ENCODE peak calls at places on chromosomes 11 and 22, in ten cellular contexts. Y, W, H, J, V, P, Z, R, K and E are unnamed samples.
A peak's percentile ranks its signal among the peaks of the same experiment; 100 is the strongest.

GRCh38 chr11:57197762-57198161 is 16.0 kb downstream of the LRRC55 start:
- DNase-seq in Y (no peak), W (no peak), H (no peak), J (no peak), V (no peak), P (no peak), Z (no peak), R (no peak), K (no peak), E (no peak)

GRCh38 chr22:18031670-18032454 is 7.5 kb upstream of the MICAL3 start:
- DNase-seq in Y (no peak), W (no peak), H (peak; percentile 59), J (peak; percentile 82), V (no peak), P (no peak), Z (no peak), R (no peak), K (peak; percentile 77), E (no peak)

GRCh38 chr22:45413368-45414211 is at the start of the genes RIBC2 and SMC1B:
- DNase-seq in Y (no peak), W (peak; percentile 38), H (peak; percentile 50), J (peak; percentile 87), V (peak; percentile 73), P (peak; percentile 83), Z (peak; percentile 64), R (peak; percentile 73), K (peak; percentile 39), E (peak; percentile 90)

GRCh38 chr22:40728731-40729189 is 49.5 kb downstream of the MCHR1 start:
- DNase-seq in Y (no peak), W (no peak), H (no peak), J (no peak), V (no peak), P (peak; percentile 50), Z (no peak), R (peak; percentile 50), K (no peak), E (peak; percentile 78)

GRCh38 chr22:44667829-44668189 is 34.2 kb upstream of the PRR5 start:
- DNase-seq in Y (peak; percentile 34), W (no peak), H (no peak), J (no peak), V (no peak), P (peak; percentile 89), Z (no peak), R (peak; percentile 52), K (no peak), E (no peak)

GRCh38 chr22:32265882-32266767 is 11.0 kb upstream of the SLC5A4 start:
- DNase-seq in Y (peak; percentile 67), W (peak; percentile 4), H (peak; percentile 72), J (peak; percentile 44), V (peak; percentile 71), P (peak; percentile 46), Z (peak; percentile 44), R (peak; percentile 63), K (peak; percentile 32), E (peak; percentile 11)

GRCh38 chr22:49517211-49517610 is 310.5 kb downstream of the BRD1 start:
- DNase-seq in Y (no peak), W (no peak), H (no peak), J (no peak), V (no peak), P (no peak), Z (no peak), R (no peak), K (no peak), E (no peak)

GRCh38 chr11:122107566-122107965 is 8.4 kb downstream of the BLID start:
- DNase-seq in Y (no peak), W (no peak), H (no peak), J (no peak), V (no peak), P (no peak), Z (no peak), R (no peak), K (no peak), E (no peak)

GRCh38 chr22:20422271-20422958 is 15.2 kb downstream of the SCARF2 start:
- DNase-seq in Y (no peak), W (no peak), H (peak; percentile 62), J (no peak), V (no peak), P (no peak), Z (no peak), R (no peak), K (peak; percentile 94), E (no peak)

GRCh38 chr11:13993096-13993760 is 30.7 kb downstream of the SPON1 start:
- DNase-seq in Y (no peak), W (no peak), H (no peak), J (no peak), V (no peak), P (no peak), Z (no peak), R (no peak), K (no peak), E (no peak)

GRCh38 chr11:105297463-105297862 is 157.9 kb upstream of the CARD18 start:
- DNase-seq in Y (no peak), W (no peak), H (no peak), J (no peak), V (no peak), P (no peak), Z (no peak), R (no peak), K (peak; percentile 8), E (no peak)

GRCh38 chr11:28833670-28834069 is 725.5 kb downstream of the METTL15 start:
- DNase-seq in Y (no peak), W (no peak), H (no peak), J (no peak), V (no peak), P (no peak), Z (no peak), R (no peak), K (peak; percentile 50), E (no peak)

GRCh38 chr22:39481054-39481453 is 21.0 kb upstream of the MIEF1 start:
- DNase-seq in Y (no peak), W (no peak), H (peak; percentile 83), J (no peak), V (no peak), P (no peak), Z (no peak), R (no peak), K (no peak), E (no peak)

GRCh38 chr11:121886005-121886739 is 229.8 kb downstream of the BLID start:
- DNase-seq in Y (no peak), W (no peak), H (peak; percentile 28), J (no peak), V (no peak), P (no peak), Z (no peak), R (no peak), K (no peak), E (no peak)

GRCh38 chr11:98155696-98156095 is 865.1 kb upstream of the CNTN5 start:
- DNase-seq in Y (no peak), W (no peak), H (no peak), J (no peak), V (no peak), P (no peak), Z (no peak), R (no peak), K (no peak), E (no peak)

GRCh38 chr11:22337571-22338464 is at the start of gene SLC17A6:
- DNase-seq in Y (peak; percentile 15), W (no peak), H (no peak), J (no peak), V (peak; percentile 59), P (no peak), Z (no peak), R (no peak), K (no peak), E (peak; percentile 81)

GRCh38 chr22:47307812-47308211 is 545.4 kb downstream of the TBC1D22A start:
- DNase-seq in Y (no peak), W (no peak), H (no peak), J (no peak), V (no peak), P (no peak), Z (no peak), R (no peak), K (no peak), E (no peak)

GRCh38 chr11:13944801-13945505 is 17.6 kb upstream of the SPON1 start:
- DNase-seq in Y (no peak), W (no peak), H (no peak), J (no peak), V (no peak), P (no peak), Z (no peak), R (no peak), K (no peak), E (no peak)

GRCh38 chr11:1628506-1629325 is 859 bp upstream of the KRTAP5-5 start:
- DNase-seq in Y (peak; percentile 11), W (no peak), H (peak; percentile 49), J (no peak), V (peak; percentile 85), P (peak; percentile 43), Z (peak; percentile 53), R (peak; percentile 64), K (no peak), E (peak; percentile 37)

GRCh38 chr11:125931681-125932080 is 14.2 kb upstream of the VSIG10L2 start:
- DNase-seq in Y (no peak), W (no peak), H (no peak), J (no peak), V (no peak), P (no peak), Z (no peak), R (no peak), K (no peak), E (no peak)

GRCh38 chr11:69382131-69383128 is 88.5 kb downstream of the MYEOV start:
- DNase-seq in Y (no peak), W (no peak), H (no peak), J (peak; percentile 70), V (no peak), P (no peak), Z (peak; percentile 45), R (no peak), K (no peak), E (no peak)

GRCh38 chr11:35014352-35014751 is 97.9 kb downstream of the PDHX start:
- DNase-seq in Y (no peak), W (no peak), H (no peak), J (no peak), V (no peak), P (no peak), Z (no peak), R (no peak), K (peak; percentile 90), E (no peak)

GRCh38 chr11:65565624-65566453 is 4.4 kb upstream of the ZNRD2 start:
- DNase-seq in Y (no peak), W (no peak), H (no peak), J (no peak), V (no peak), P (peak; percentile 60), Z (no peak), R (peak; percentile 42), K (no peak), E (no peak)

GRCh38 chr11:46668480-46669085 is 31.8 kb downstream of the ARHGAP1 start:
- DNase-seq in Y (no peak), W (no peak), H (no peak), J (no peak), V (no peak), P (no peak), Z (no peak), R (no peak), K (no peak), E (no peak)

GRCh38 chr11:3160252-3161031 is 4.7 kb downstream of the OSBPL5 start:
- DNase-seq in Y (no peak), W (no peak), H (peak; percentile 94), J (peak; percentile 46), V (peak; percentile 85), P (no peak), Z (no peak), R (no peak), K (peak; percentile 77), E (no peak)

GRCh38 chr11:119728226-119728626 is 774 bp downstream of the NECTIN1 start:
- DNase-seq in Y (no peak), W (no peak), H (no peak), J (no peak), V (no peak), P (no peak), Z (no peak), R (no peak), K (no peak), E (peak; percentile 88)